ENCODE peak calls at places on chromosome 16, in four cellular contexts. V, A, L and P are unnamed samples.

GRCh38 chr16:87074635-87075318 is 242.4 kb downstream of the C16orf95 start:
- DNase-seq in V (no peak), A (no peak), L (peak), P (no peak)

GRCh38 chr16:75229172-75230031 is 10.6 kb downstream of the CTRB1 start:
- DNase-seq in V (no peak), A (no peak), L (no peak), P (no peak)

GRCh38 chr16:9258423-9259051 is 167.1 kb downstream of the HAPSTR1 start:
- DNase-seq in V (peak), A (peak), L (no peak), P (peak)

GRCh38 chr16:19666451-19666850 is 51.6 kb downstream of the KNOP1 start:
- DNase-seq in V (no peak), A (no peak), L (no peak), P (no peak)

GRCh38 chr16:17469011-17469741 is 1.6 kb downstream of the XYLT1 start:
- DNase-seq in V (no peak), A (peak), L (no peak), P (no peak)

GRCh38 chr16:24013733-24014645 is 178.2 kb downstream of the PRKCB start:
- DNase-seq in V (no peak), A (no peak), L (peak), P (no peak)

GRCh38 chr16:69363281-69363717 is 11.7 kb upstream of the TMED6 start:
- DNase-seq in V (no peak), A (no peak), L (no peak), P (no peak)

GRCh38 chr16:11052080-11052808 is 107.9 kb downstream of the CLEC16A start:
- DNase-seq in V (peak), A (no peak), L (peak), P (no peak)

GRCh38 chr16:54118846-54119245 is 167.7 kb downstream of the IRX3 start:
- DNase-seq in V (no peak), A (peak), L (no peak), P (no peak)

GRCh38 chr16:31710134-31710533 is 163.5 kb upstream of the ZNF267 start:
- DNase-seq in V (no peak), A (no peak), L (no peak), P (no peak)

GRCh38 chr16:13995194-13995593 is 75.2 kb downstream of the ERCC4 start:
- DNase-seq in V (no peak), A (no peak), L (no peak), P (no peak)

GRCh38 chr16:5045499-5046115 is 11.9 kb upstream of the NAGPA start:
- DNase-seq in V (no peak), A (no peak), L (no peak), P (no peak)

GRCh38 chr16:31071861-31072260 is 2.2 kb downstream of the ZNF668 start:
- DNase-seq in V (peak), A (peak), L (no peak), P (no peak)

GRCh38 chr16:48279199-48279598 is 31.9 kb upstream of the ABCC11 start:
- DNase-seq in V (peak), A (no peak), L (no peak), P (no peak)

GRCh38 chr16:17241264-17241835 is 229.4 kb downstream of the XYLT1 start:
- DNase-seq in V (no peak), A (no peak), L (no peak), P (no peak)

GRCh38 chr16:19393226-19394074 is 24.2 kb upstream of the TMC5 start:
- DNase-seq in V (no peak), A (peak), L (no peak), P (no peak)

GRCh38 chr16:49497466-49497865 is 123.9 kb downstream of the C16orf78 start:
- DNase-seq in V (no peak), A (no peak), L (no peak), P (no peak)

GRCh38 chr16:46775214-46775613 is 27.1 kb upstream of the MYLK3 start:
- DNase-seq in V (no peak), A (peak), L (no peak), P (no peak)

GRCh38 chr16:17817260-17817659 is 346.5 kb upstream of the XYLT1 start:
- DNase-seq in V (no peak), A (no peak), L (no peak), P (no peak)

GRCh38 chr16:57949013-57949412 is 21.9 kb downstream of the CNGB1 start:
- DNase-seq in V (no peak), A (no peak), L (no peak), P (no peak)

GRCh38 chr16:74998481-74999207 is at the start of gene ZNRF1:
- DNase-seq in V (peak), A (peak), L (peak), P (peak)

GRCh38 chr16:73116576-73116975 is 68.6 kb upstream of the ZFHX3 start:
- DNase-seq in V (no peak), A (no peak), L (no peak), P (no peak)

GRCh38 chr16:73107371-73107770 is 59.4 kb upstream of the ZFHX3 start:
- DNase-seq in V (no peak), A (no peak), L (no peak), P (no peak)

DNA sequence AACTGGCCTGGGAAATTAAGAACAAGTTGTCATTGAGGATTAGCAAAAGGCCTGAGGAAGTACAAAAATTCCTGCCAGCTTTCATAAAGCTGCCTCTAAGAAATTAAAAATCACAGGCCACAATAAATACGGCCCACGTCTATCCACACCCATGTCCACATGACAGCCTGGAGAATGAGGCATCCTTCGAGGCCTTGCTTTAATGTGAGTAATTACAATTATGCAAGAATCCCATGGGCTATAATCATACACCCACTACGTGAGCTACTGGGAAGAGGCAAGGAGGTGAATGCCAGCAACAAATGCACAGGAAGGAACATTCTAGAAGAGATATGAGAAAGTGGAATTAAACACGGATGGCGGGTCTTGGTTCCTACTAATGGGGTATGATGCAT is 65.4 kb upstream of the ZFHX3 start:
- DNase-seq in V (no peak), A (peak), L (no peak), P (no peak)
- TF ChIP-seq CHD1 in V (no peak), A (no peak), L (no peak), P (no peak)

GRCh38 chr16:84459941-84460405 is 44.5 kb downstream of the MEAK7 start:
- DNase-seq in V (no peak), A (no peak), L (no peak), P (no peak)
- TF ChIP-seq USF2 in V (no peak), A (no peak), L (no peak), P (no peak)

DNA sequence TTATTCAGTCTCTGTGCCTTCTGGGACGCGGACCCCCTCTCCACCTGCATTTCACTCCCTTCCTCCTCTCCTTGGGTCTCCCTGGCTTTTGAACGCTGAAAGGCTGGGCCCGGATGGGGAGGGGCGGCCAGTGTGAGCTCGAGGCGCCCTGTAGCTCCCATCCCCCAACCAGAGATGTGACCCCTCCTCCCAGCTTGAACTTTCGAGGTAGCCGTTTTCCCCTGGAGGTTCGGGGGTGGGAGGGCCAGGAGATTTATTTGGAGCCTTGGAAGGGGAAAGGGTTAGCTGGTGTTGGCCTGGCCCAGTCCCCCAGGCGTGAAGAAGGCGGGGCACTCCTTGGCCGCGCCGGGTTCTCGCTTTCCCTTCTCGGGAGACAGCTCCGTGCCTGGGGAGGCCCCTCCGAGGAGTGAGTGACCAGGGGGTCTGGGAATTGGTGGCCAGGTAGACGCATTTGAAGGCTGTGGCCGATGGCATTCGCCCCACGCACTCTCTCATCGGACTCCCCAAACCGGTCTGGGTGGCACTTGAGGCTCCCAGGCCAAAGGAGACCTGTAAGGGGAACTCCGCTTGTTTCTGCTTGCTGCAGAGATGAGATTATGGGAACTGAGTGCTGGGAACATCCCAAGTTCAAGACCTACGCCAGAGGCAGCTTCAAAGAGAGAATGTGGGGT is 942 bp downstream of the LDAF1 start:
- DNase-seq in V (peak), A (no peak), L (no peak), P (no peak)
- TF ChIP-seq CHD1 in V (no peak), A (no peak), L (no peak), P (no peak)

DNA sequence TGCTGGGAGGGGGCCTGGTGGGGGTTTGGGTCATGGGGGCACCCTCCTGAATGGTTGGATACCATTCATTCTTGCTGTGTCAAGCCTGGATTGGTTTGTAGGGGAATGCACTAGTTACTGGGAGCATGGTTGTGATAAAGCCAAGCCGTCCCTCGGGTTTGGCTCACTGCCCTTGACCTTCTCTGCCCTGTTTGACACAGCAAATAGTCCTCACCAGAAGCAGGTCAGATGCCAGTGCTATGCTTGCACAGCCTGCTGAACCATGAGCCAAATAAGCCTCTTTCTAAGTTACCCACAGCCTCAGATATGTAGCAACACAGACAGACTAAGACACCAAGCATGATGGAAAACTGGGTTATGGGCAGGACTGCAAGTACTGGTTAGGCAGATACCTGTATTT is 14.6 kb downstream of the ZNF778 start:
- DNase-seq in V (no peak), A (no peak), L (no peak), P (no peak)
- TF ChIP-seq USF2 in V (no peak), A (no peak), L (no peak), P (no peak)